ENCODE peak calls at places on chromosomes 16 and 17, in seven cellular contexts. T is ovary, C is left ventricle myocardium inferior, L is AG04450, R is sigmoid colon, J is tibial nerve, B is skeletal muscle cell. Y is an unnamed sample.

GRCh38 chr16:3145660-3146059 is 10.8 kb downstream of the ZNF213 start:
- DNase-seq in T (peak), C (no peak), L (no peak), R (peak), J (no peak), B (no peak), Y (no peak)

GRCh38 chr16:23274968-23275367 is 27.1 kb upstream of the SCNN1B start:
- DNase-seq in T (no peak), C (no peak), L (no peak), R (no peak), J (no peak), B (no peak), Y (no peak)

GRCh38 chr16:85124636-85125346 is 12.5 kb upstream of the CIBAR2 start:
- DNase-seq in T (no peak), C (no peak), L (no peak), R (no peak), J (no peak), B (no peak), Y (no peak)

GRCh38 chr17:50518265-50519023 is 10.2 kb downstream of the MYCBPAP start:
- DNase-seq in T (peak), C (no peak), L (no peak), R (peak), J (no peak), B (no peak), Y (no peak)

GRCh38 chr17:18028114-18028513 is 10.9 kb downstream of the ATPAF2 start:
- DNase-seq in T (no peak), C (no peak), L (no peak), R (no peak), J (no peak), B (no peak), Y (no peak)

GRCh38 chr16:85750827-85751641 is at the start of gene C16orf74:
- DNase-seq in T (peak), C (peak), L (no peak), R (no peak), J (no peak), B (no peak), Y (peak)

GRCh38 chr17:8935194-8935593 is 30.3 kb downstream of the PIK3R5 start:
- DNase-seq in T (no peak), C (no peak), L (no peak), R (no peak), J (no peak), B (no peak), Y (no peak)

GRCh38 chr17:44636562-44636961 is 19.7 kb upstream of the MEIOC start:
- DNase-seq in T (no peak), C (no peak), L (peak), R (no peak), J (no peak), B (peak), Y (no peak)

GRCh38 chr17:4490109-4490591 is 8.5 kb upstream of the SPNS2 start:
- DNase-seq in T (no peak), C (no peak), L (no peak), R (no peak), J (no peak), B (no peak), Y (no peak)

GRCh38 chr17:80198144-80198661 is 21.9 kb downstream of the SGSH start:
- DNase-seq in T (no peak), C (no peak), L (no peak), R (no peak), J (no peak), B (no peak), Y (no peak)

GRCh38 chr16:25051446-25052160 is 36.4 kb upstream of the ARHGAP17 start:
- DNase-seq in T (no peak), C (no peak), L (no peak), R (no peak), J (no peak), B (peak), Y (no peak)

GRCh38 chr16:60907645-60908044 is 1128.6 kb downstream of the CDH8 start:
- DNase-seq in T (no peak), C (no peak), L (no peak), R (no peak), J (no peak), B (no peak), Y (no peak)

GRCh38 chr17:51850206-51850605 is 308.3 kb downstream of the CA10 start:
- DNase-seq in T (no peak), C (no peak), L (no peak), R (no peak), J (no peak), B (no peak), Y (no peak)

GRCh38 chr17:80868022-80868609 is 123.5 kb upstream of the CHMP6 start:
- DNase-seq in T (no peak), C (no peak), L (no peak), R (peak), J (no peak), B (no peak), Y (no peak)

GRCh38 chr16:74568961-74569631 is 37.8 kb downstream of the GLG1 start:
- DNase-seq in T (no peak), C (no peak), L (no peak), R (no peak), J (no peak), B (no peak), Y (no peak)

GRCh38 chr16:27781195-27781524 is 231.2 kb downstream of the KATNIP start:
- DNase-seq in T (no peak), C (peak), L (no peak), R (peak), J (no peak), B (no peak), Y (no peak)

GRCh38 chr17:19659366-19660177 is 11.0 kb downstream of the ALDH3A2 start:
- DNase-seq in T (no peak), C (no peak), L (no peak), R (no peak), J (no peak), B (no peak), Y (no peak)

GRCh38 chr16:4021070-4021779 is 95.0 kb downstream of the ADCY9 start:
- DNase-seq in T (no peak), C (no peak), L (no peak), R (no peak), J (no peak), B (no peak), Y (peak)

GRCh38 chr17:77453613-77454559 is 313.1 kb downstream of the SEC14L1 start:
- DNase-seq in T (no peak), C (no peak), L (no peak), R (no peak), J (no peak), B (no peak), Y (peak)

GRCh38 chr17:16652847-16653366 is 743 bp downstream of the ZNF624 start:
- DNase-seq in T (no peak), C (no peak), L (no peak), R (no peak), J (no peak), B (no peak), Y (no peak)

GRCh38 chr17:42441717-42442565 is 16.7 kb upstream of the ATP6V0A1 start:
- DNase-seq in T (no peak), C (no peak), L (no peak), R (no peak), J (no peak), B (no peak), Y (peak)

GRCh38 chr17:40329981-40330794 is 21.2 kb downstream of the RARA start:
- DNase-seq in T (no peak), C (peak), L (no peak), R (peak), J (no peak), B (no peak), Y (no peak)

GRCh38 chr16:27281285-27281684 is 12.7 kb upstream of the NSMCE1 start:
- DNase-seq in T (no peak), C (no peak), L (no peak), R (no peak), J (no peak), B (no peak), Y (no peak)

GRCh38 chr16:2529961-2530628 is 1.1 kb downstream of the CEMP1 start:
- DNase-seq in T (peak), C (no peak), L (no peak), R (no peak), J (no peak), B (no peak), Y (no peak)

GRCh38 chr16:346587-346986 is 5.9 kb downstream of the AXIN1 start:
- DNase-seq in T (no peak), C (no peak), L (no peak), R (no peak), J (no peak), B (no peak), Y (no peak)

GRCh38 chr16:59459811-59460210 is 725.7 kb upstream of the GOT2 start:
- DNase-seq in T (no peak), C (no peak), L (no peak), R (no peak), J (no peak), B (peak), Y (no peak)

GRCh38 chr16:70805380-70805779 is 4.4 kb upstream of the VAC14 start:
- DNase-seq in T (no peak), C (no peak), L (no peak), R (no peak), J (no peak), B (no peak), Y (no peak)

GRCh38 chr16:88454315-88455057 is 1.4 kb downstream of the ZFPM1 start:
- DNase-seq in T (peak), C (no peak), L (no peak), R (no peak), J (no peak), B (no peak), Y (peak)

GRCh38 chr17:77369544-77369971 is 228.8 kb downstream of the SEC14L1 start:
- DNase-seq in T (no peak), C (no peak), L (no peak), R (peak), J (no peak), B (no peak), Y (no peak)

GRCh38 chr17:42720996-42721583 is 23.8 kb downstream of the EZH1 start:
- DNase-seq in T (no peak), C (no peak), L (peak), R (no peak), J (no peak), B (peak), Y (peak)

GRCh38 chr16:24482681-24483202 is 56.6 kb upstream of the RBBP6 start:
- DNase-seq in T (no peak), C (no peak), L (no peak), R (no peak), J (no peak), B (no peak), Y (no peak)

GRCh38 chr17:77107506-77108433 is 33.0 kb upstream of the SEC14L1 start:
- DNase-seq in T (no peak), C (no peak), L (no peak), R (no peak), J (no peak), B (no peak), Y (no peak)

GRCh38 chr17:49618112-49618611 is 42.5 kb downstream of the NXPH3 start:
- DNase-seq in T (no peak), C (no peak), L (no peak), R (no peak), J (no peak), B (no peak), Y (no peak)

GRCh38 chr17:69672924-69673323 is 258.4 kb downstream of the MAP2K6 start:
- DNase-seq in T (no peak), C (no peak), L (no peak), R (no peak), J (no peak), B (peak), Y (no peak)

GRCh38 chr17:59124665-59125064 is 18.0 kb upstream of the TRIM37 start:
- DNase-seq in T (no peak), C (no peak), L (no peak), R (no peak), J (no peak), B (no peak), Y (no peak)

GRCh38 chr16:84156342-84156784 is 11.3 kb downstream of the DNAAF1 start:
- DNase-seq in T (no peak), C (no peak), L (no peak), R (no peak), J (no peak), B (no peak), Y (no peak)

GRCh38 chr17:45923511-45924268 is 29.3 kb downstream of the MAPT start:
- DNase-seq in T (no peak), C (no peak), L (no peak), R (no peak), J (no peak), B (peak), Y (no peak)

GRCh38 chr16:14015948-14016347 is 55.2 kb upstream of the MRTFB start:
- DNase-seq in T (no peak), C (no peak), L (peak), R (peak), J (no peak), B (peak), Y (no peak)
- H3K4me3 ChIP-seq in T (no peak), C (peak), L (no peak), R (no peak), J (no peak), B (no peak), Y (no peak)

GRCh38 chr16:19114359-19115147 is 789 bp downstream of the ITPRIPL2 start:
- DNase-seq in T (peak), C (peak), L (no peak), R (peak), J (peak), B (no peak), Y (peak)

GRCh38 chr16:19119564-19119963 is 5.8 kb downstream of the ITPRIPL2 start:
- DNase-seq in T (no peak), C (no peak), L (peak), R (no peak), J (no peak), B (peak), Y (no peak)

GRCh38 chr16:19116711-19117449 is 3.1 kb downstream of the ITPRIPL2 start:
- DNase-seq in T (no peak), C (no peak), L (no peak), R (no peak), J (no peak), B (no peak), Y (no peak)

GRCh38 chr16:19115148-19116021 is 1.6 kb downstream of the ITPRIPL2 start:
- DNase-seq in T (peak), C (peak), L (no peak), R (no peak), J (no peak), B (no peak), Y (no peak)

GRCh38 chr16:19118938-19119431 is 5.2 kb downstream of the ITPRIPL2 start:
- DNase-seq in T (peak), C (no peak), L (peak), R (peak), J (no peak), B (peak), Y (no peak)
- H3K4me3 ChIP-seq in T (peak), C (peak), L (peak), R (peak), J (no peak), B (peak), Y (peak)

DNA sequence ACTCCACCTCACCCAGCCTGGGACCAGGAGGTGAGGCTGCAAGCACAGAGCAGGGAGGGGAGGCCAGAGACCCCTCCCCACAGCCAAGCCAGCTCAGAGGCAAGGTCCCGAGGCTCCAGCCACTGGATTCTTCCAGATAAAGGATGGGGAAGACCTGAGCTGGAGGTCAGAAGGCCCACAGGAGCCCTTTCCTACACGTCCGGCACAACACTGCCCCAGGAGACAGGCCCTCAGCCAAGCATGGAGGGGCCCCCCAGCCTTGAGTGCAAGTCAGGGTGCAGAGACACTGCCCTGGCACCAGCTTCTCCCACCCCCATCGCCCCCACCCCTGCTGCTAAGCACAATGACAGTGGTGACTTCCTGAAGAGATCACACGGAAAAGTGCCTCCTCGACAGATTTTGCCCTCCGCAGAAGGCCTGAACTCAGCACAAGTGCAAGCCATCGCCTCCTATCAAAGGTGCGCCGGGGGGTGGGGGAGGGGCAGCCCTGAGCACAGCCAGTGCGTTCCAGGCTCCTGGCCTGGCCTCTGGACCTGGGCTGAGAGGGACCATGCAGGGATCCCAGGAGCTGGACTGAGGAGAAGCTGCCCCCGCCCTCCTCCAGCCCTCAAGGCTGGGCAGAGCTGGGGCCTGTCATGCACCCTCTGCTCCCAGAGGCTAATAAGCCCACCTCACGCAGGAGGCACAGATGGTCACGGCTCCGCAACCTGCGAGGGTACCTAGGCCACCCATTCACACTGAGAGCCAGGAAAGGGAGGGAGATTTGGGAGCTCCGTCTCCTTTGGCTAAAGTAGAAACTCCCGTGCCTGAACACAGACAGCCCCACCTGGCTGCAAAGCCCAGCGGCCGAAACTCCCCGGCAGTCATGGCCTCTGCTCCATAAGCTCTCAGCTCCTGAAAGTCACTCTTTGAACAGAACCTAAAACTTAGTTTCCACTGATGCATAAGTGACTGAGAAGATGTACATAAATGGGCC is 2.7 kb downstream of the MAFG start:
- DNase-seq in T (no peak), C (no peak), L (no peak), R (no peak), J (no peak), B (no peak), Y (no peak)
- H3K4me3 ChIP-seq in T (no peak), C (peak), L (no peak), R (no peak), J (no peak), B (no peak), Y (no peak)

GRCh38 chr17:2059125-2059836 is 4.4 kb downstream of the HIC1 start:
- DNase-seq in T (peak), C (no peak), L (no peak), R (peak), J (no peak), B (no peak), Y (no peak)
- H3K4me3 ChIP-seq in T (no peak), C (peak), L (peak), R (peak), J (peak), B (peak), Y (peak)

DNA sequence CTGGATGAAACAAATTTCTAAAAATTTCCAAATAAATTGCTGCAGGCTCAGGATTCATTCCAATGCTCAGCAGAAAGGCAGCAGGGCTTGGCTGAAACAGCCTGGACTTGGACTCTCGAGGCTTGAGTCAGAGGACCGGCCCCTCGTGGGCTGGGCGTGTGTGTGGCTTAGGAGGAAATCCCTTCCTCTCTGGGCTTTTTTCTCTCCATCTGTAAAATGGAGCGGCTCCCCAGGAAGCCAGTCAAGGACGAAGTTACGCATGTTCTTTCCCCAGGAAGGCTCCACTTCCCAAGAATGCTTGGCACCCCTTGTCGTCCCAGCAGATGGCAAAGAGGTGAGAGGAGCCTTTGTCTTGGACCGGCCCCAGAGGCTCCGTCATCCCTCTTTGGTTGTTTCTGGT is 13.5 kb downstream of the SLC46A1 start:
- DNase-seq in T (no peak), C (no peak), L (no peak), R (no peak), J (no peak), B (no peak), Y (no peak)
- H3K4me3 ChIP-seq in T (no peak), C (no peak), L (no peak), R (no peak), J (no peak), B (no peak), Y (no peak)

GRCh38 chr16:81755915-81756644 is 23.0 kb upstream of the PLCG2 start:
- DNase-seq in T (no peak), C (no peak), L (no peak), R (no peak), J (no peak), B (no peak), Y (no peak)

GRCh38 chr16:81754810-81755209 is 24.3 kb upstream of the PLCG2 start:
- DNase-seq in T (no peak), C (no peak), L (no peak), R (no peak), J (no peak), B (no peak), Y (no peak)

GRCh38 chr16:81752225-81752875 is 26.7 kb upstream of the PLCG2 start:
- DNase-seq in T (no peak), C (peak), L (no peak), R (peak), J (no peak), B (no peak), Y (peak)

GRCh38 chr16:81748476-81749198 is 30.5 kb upstream of the PLCG2 start:
- DNase-seq in T (no peak), C (no peak), L (no peak), R (no peak), J (no peak), B (no peak), Y (no peak)

DNA sequence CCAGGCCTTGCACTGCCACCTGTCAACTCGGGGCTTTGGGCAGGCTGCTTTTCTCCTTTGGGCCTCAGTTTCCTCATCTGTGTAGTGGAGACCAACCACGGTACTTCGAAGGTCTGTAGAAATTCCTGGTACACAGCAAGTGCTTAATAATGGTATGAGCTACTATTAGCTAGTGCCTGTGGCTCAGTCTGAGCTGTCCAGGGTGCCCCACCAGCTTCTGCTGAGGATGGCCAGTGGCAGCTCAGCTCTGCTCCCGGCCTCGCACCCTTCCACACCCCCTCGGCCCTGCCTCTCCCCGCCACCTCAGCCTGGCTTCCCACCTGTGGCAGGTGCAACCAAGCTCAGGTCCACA is 26.2 kb upstream of the PLCG2 start:
- DNase-seq in T (no peak), C (no peak), L (no peak), R (no peak), J (no peak), B (no peak), Y (no peak)
- H3K4me3 ChIP-seq in T (no peak), C (no peak), L (no peak), R (no peak), J (no peak), B (no peak), Y (no peak)